ENCODE peak calls at places on chromosomes 13 and 19, in ten cellular contexts. J is A549, S is K562, N is WTC11, M is HCT116, Y is GM12878, X is NB4, A is HepG2, Z is H1, U is SK-N-SH. B is an unnamed sample.

GRCh38 chr13:111114362-111115050 is 604 bp upstream of the ARHGEF7 start:
- DNase-seq in J (no peak), S (no peak), N (peak; percentile 44), M (no peak), Y (no peak), X (no peak), A (no peak), Z (no peak), U (peak; percentile 77), B (peak; percentile 32)

GRCh38 chr13:97108535-97108910 is 113.6 kb upstream of the MBNL2 start:
- DNase-seq in J (no peak), S (peak; percentile 39), N (no peak), M (no peak), Y (no peak), X (no peak), A (no peak), Z (no peak), U (no peak), B (no peak)

GRCh38 chr13:36130542-36131214 is 504 bp downstream of the DCLK1 start:
- DNase-seq in J (no peak), S (no peak), N (peak; percentile 59), M (no peak), Y (no peak), X (no peak), A (no peak), Z (peak; percentile 75), U (peak; percentile 80), B (no peak)

GRCh38 chr13:43864921-43865320 is 14.6 kb downstream of the CCDC122 start:
- DNase-seq in J (no peak), S (no peak), N (no peak), M (no peak), Y (no peak), X (no peak), A (no peak), Z (no peak), U (no peak), B (no peak)

GRCh38 chr19:45253396-45254027 is 2.4 kb downstream of the MARK4 start:
- DNase-seq in J (no peak), S (no peak), N (no peak), M (no peak), Y (no peak), X (no peak), A (no peak), Z (no peak), U (no peak), B (no peak)

GRCh38 chr13:40812102-40812501 is 22.7 kb downstream of the SLC25A15 start:
- DNase-seq in J (no peak), S (no peak), N (no peak), M (no peak), Y (no peak), X (peak; percentile 24), A (no peak), Z (no peak), U (no peak), B (no peak)

GRCh38 chr13:93476175-93476574 is 249.6 kb downstream of the GPC6 start:
- DNase-seq in J (no peak), S (no peak), N (no peak), M (no peak), Y (no peak), X (no peak), A (peak; percentile 11), Z (no peak), U (no peak), B (no peak)

GRCh38 chr13:51520524-51520923 is 63.7 kb upstream of the WDFY2 start:
- DNase-seq in J (no peak), S (no peak), N (no peak), M (no peak), Y (no peak), X (peak; percentile 91), A (peak; percentile 63), Z (no peak), U (no peak), B (no peak)

GRCh38 chr13:23610966-23611486 is 40.8 kb downstream of the TNFRSF19 start:
- DNase-seq in J (no peak), S (no peak), N (no peak), M (no peak), Y (no peak), X (no peak), A (no peak), Z (no peak), U (no peak), B (peak; percentile 37)

GRCh38 chr13:40273173-40274000 is 393.1 kb downstream of the FOXO1 start:
- DNase-seq in J (no peak), S (no peak), N (no peak), M (no peak), Y (no peak), X (no peak), A (no peak), Z (no peak), U (no peak), B (no peak)

GRCh38 chr19:8101311-8101710 is 48.1 kb downstream of the FBN3 start:
- DNase-seq in J (no peak), S (no peak), N (no peak), M (no peak), Y (no peak), X (no peak), A (no peak), Z (no peak), U (no peak), B (no peak)

GRCh38 chr13:51326782-51327181 is 12.7 kb upstream of the SERPINE3 start:
- DNase-seq in J (no peak), S (no peak), N (no peak), M (no peak), Y (no peak), X (no peak), A (no peak), Z (no peak), U (no peak), B (no peak)

GRCh38 chr19:3179739-3180293 is 1.2 kb downstream of the S1PR4 start:
- DNase-seq in J (no peak), S (no peak), N (no peak), M (no peak), Y (no peak), X (peak; percentile 56), A (no peak), Z (no peak), U (no peak), B (no peak)

GRCh38 chr19:48920949-48921348 is 12.6 kb upstream of the DHDH start:
- DNase-seq in J (no peak), S (no peak), N (no peak), M (no peak), Y (no peak), X (no peak), A (no peak), Z (no peak), U (no peak), B (no peak)

GRCh38 chr13:33953203-33953602 is 135.3 kb downstream of the RFC3 start:
- DNase-seq in J (no peak), S (no peak), N (no peak), M (no peak), Y (no peak), X (no peak), A (no peak), Z (no peak), U (no peak), B (peak; percentile 13)

GRCh38 chr13:33958964-33959363 is 141.0 kb downstream of the RFC3 start:
- DNase-seq in J (no peak), S (no peak), N (no peak), M (no peak), Y (peak; percentile 8), X (no peak), A (no peak), Z (no peak), U (no peak), B (no peak)

GRCh38 chr13:33957497-33957905 is 139.6 kb downstream of the RFC3 start:
- DNase-seq in J (no peak), S (no peak), N (no peak), M (no peak), Y (no peak), X (no peak), A (peak; percentile 93), Z (no peak), U (no peak), B (no peak)

GRCh38 chr13:33953781-33954180 is 135.8 kb downstream of the RFC3 start:
- DNase-seq in J (no peak), S (no peak), N (no peak), M (no peak), Y (no peak), X (no peak), A (no peak), Z (no peak), U (no peak), B (no peak)
- TF ChIP-seq MAX in J (no peak), S (no peak), N (no peak), M (no peak), Y (no peak), X (no peak), A (no peak), Z (no peak), U (no peak), B (no peak)

DNA sequence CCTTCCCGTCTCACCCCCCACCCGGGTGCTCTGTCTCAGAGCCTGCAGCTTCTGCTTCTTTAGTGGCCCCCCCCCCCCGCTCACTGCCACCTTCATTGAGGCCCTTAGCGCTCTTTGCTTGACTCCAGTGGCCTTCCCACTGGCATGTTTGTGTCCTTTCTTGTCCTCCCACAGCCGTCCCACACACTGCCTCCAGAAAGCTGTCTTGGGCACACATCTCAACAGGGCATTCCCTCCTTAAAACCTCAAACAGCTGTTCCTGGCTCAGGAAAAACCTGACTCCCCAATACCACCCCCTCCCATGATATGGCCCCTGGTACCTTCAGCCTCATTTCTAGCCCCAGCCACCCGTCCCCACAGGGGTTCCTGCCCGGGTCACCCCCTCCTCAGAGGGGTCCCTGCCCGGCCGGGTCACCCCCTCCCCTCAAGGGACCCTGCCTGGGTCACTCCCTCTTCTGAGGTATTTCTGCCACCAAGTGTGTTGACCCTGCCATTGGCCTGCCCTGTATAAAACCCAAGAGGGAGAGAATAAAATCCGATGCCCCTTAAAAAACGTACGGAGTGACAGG is 8.9 kb downstream of the B3GLCT start:
- DNase-seq in J (no peak), S (no peak), N (no peak), M (no peak), Y (no peak), X (no peak), A (no peak), Z (no peak), U (no peak), B (no peak)
- TF ChIP-seq MAX in J (no peak), S (no peak), N (no peak), M (no peak), Y (no peak), X (no peak), A (no peak), Z (no peak), U (no peak), B (no peak)

GRCh38 chr13:83088858-83089257 is 793.4 kb downstream of the SLITRK1 start:
- DNase-seq in J (no peak), S (no peak), N (no peak), M (no peak), Y (no peak), X (no peak), A (no peak), Z (no peak), U (no peak), B (no peak)

GRCh38 chr13:83086948-83087347 is 795.3 kb downstream of the SLITRK1 start:
- DNase-seq in J (no peak), S (no peak), N (no peak), M (no peak), Y (no peak), X (no peak), A (no peak), Z (no peak), U (no peak), B (no peak)

GRCh38 chr13:83085186-83085900 is 796.9 kb downstream of the SLITRK1 start:
- DNase-seq in J (no peak), S (no peak), N (no peak), M (no peak), Y (no peak), X (no peak), A (no peak), Z (no peak), U (no peak), B (no peak)
- TF ChIP-seq MAX in J (no peak), S (no peak), N (no peak), M (no peak), Y (no peak), X (no peak), A (no peak), Z (no peak), U (no peak), B (no peak)

GRCh38 chr19:13373599-13373998 is 132.7 kb downstream of the CACNA1A start:
- DNase-seq in J (no peak), S (no peak), N (no peak), M (no peak), Y (no peak), X (no peak), A (no peak), Z (no peak), U (no peak), B (no peak)
- TF ChIP-seq MAX in J (no peak), S (no peak), N (no peak), M (no peak), Y (no peak), X (no peak), A (no peak), Z (no peak), U (no peak), B (no peak)